ENCODE peak calls at places on chromosomes 1 and 21, in nine cellular contexts. M is fibroblast of pulmonary artery, P is astrocyte, L is prostate gland, T is Peyer's patch, K is body of pancreas, R is heart left ventricle, Z is AG10803, E is fibroblast of mammary gland. G is an unnamed sample.

GRCh38 chr1:93056214-93056613 is 22.9 kb upstream of the MTF2 start:
- DNase-seq in T (no peak), R (no peak), Z (peak), K (no peak), P (peak), M (peak), L (no peak), E (peak), G (peak)

GRCh38 chr1:243731301-243731891 is 118.6 kb downstream of the AKT3 start:
- DNase-seq in P (peak), Z (no peak), K (peak), E (no peak), L (no peak), T (no peak), R (no peak), M (peak), G (peak)

GRCh38 chr1:56435434-56436337 is 143.7 kb downstream of the PLPP3 start:
- DNase-seq in E (no peak), P (no peak), R (no peak), Z (no peak), L (no peak), K (no peak), M (no peak), T (no peak), G (no peak)

GRCh38 chr1:226109829-226110248 is 47.3 kb downstream of the H3-3A start:
- DNase-seq in M (peak), T (peak), P (peak), E (peak), K (peak), L (peak), Z (peak), R (peak), G (peak)

GRCh38 chr1:33161061-33161681 is 20.7 kb downstream of the TRIM62 start:
- DNase-seq in K (no peak), M (peak), E (no peak), T (no peak), Z (no peak), L (no peak), R (peak), P (peak), G (peak)

GRCh38 chr21:39004776-39005605 is 178.3 kb downstream of the PSMG1 start:
- DNase-seq in M (peak), K (no peak), P (peak), E (peak), Z (peak), T (no peak), L (no peak), R (peak), G (peak)

GRCh38 chr21:41802684-41803083 is 35.8 kb upstream of the RIPK4 start:
- DNase-seq in Z (peak), K (no peak), T (no peak), M (no peak), L (peak), E (peak), P (peak), R (no peak), G (no peak)

GRCh38 chr1:22689505-22689904 is 21.1 kb upstream of the EPHB2 start:
- DNase-seq in K (no peak), Z (peak), R (no peak), M (peak), P (peak), L (no peak), T (no peak), E (peak), G (peak)

GRCh38 chr1:248703674-248704073 is 1.1 kb upstream of the OR14I1 start:
- DNase-seq in K (no peak), E (no peak), T (no peak), M (no peak), P (no peak), R (no peak), L (no peak), Z (no peak), G (no peak)

DNA sequence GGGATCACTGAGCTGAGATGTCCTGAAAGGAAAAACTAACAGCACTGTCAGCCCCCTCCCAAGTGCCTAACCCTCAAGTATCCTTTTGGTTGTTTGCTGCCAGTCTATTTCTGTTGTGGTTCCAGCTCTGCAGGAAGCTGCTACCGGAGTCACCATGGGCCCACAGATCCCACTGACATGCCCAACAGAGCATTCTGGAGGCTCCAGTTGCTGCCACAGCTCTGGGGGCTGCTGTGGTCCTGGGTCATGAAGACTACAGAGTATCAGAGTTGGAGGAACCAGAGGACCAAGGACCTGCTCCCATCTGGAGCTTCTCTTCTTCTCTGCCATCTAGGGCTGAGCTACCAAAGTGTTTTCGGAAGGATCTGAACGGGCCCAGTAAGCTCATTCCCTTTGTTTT is 910 bp downstream of the LCE3A start:
- DNase-seq in R (no peak), Z (no peak), E (no peak), L (no peak), K (no peak), P (no peak), M (no peak), T (no peak), G (no peak)
- H3K4me3 ChIP-seq in R (no peak), Z (no peak), E (no peak), L (no peak), K (no peak), P (no peak), M (no peak), T (no peak), G (no peak)

GRCh38 chr1:117967472-117967871 is 37.9 kb downstream of the WDR3 start:
- DNase-seq in K (no peak), E (peak), R (no peak), L (no peak), M (peak), P (peak), Z (peak), T (no peak), G (peak)
- TF ChIP-seq CTCF in K (no peak), E (peak), R (peak), L (no peak), M (peak), P (peak), Z (peak), T (no peak), G (peak)

DNA sequence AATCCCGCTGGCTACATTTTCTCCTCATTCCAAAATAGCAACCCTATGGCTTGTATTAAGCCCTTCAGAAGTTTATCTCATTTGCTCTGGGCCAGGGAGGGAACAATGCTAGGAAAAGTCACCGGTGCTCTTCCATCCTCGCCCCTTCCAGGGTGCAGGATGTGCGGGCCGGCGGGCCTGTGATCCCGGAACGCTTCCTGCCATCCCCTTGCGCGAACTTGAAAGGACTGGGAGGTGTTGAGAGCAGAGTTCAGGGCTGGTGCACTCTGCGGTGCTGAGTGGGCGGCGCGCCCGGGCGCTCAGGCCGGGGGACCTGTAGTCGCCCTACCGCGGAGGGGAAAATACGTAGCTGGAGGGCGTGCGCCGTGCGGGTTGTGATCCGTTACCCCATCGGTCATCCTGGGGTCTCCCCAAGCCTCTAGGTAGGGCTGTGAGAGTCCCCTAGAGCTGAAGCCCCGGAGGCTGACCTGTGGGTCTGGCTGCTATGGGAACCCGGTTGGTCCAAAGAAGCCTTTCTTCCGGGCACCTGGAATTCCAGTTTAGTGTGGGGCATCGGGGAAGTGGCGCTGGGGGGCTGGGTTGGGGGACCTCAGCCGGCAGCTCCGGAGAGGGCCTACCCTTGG is 13.1 kb downstream of the NR5A2 start:
- DNase-seq in K (peak), E (no peak), P (no peak), L (no peak), R (no peak), M (peak), T (no peak), Z (no peak), G (peak)
- H3K4me3 ChIP-seq in K (peak), E (no peak), P (no peak), L (no peak), R (peak), M (peak), T (peak), Z (peak), G (peak)

GRCh38 chr1:68010543-68010942 is 39.9 kb downstream of the DIRAS3 start:
- DNase-seq in K (no peak), R (no peak), P (no peak), Z (no peak), T (no peak), L (no peak), M (peak), E (peak), G (peak)

GRCh38 chr1:68015369-68015768 is 35.1 kb downstream of the DIRAS3 start:
- DNase-seq in E (no peak), L (no peak), Z (peak), M (no peak), K (no peak), P (peak), T (no peak), R (no peak), G (no peak)

GRCh38 chr1:68013351-68013750 is 37.1 kb downstream of the DIRAS3 start:
- DNase-seq in Z (no peak), L (no peak), P (no peak), K (no peak), R (no peak), E (no peak), M (no peak), T (no peak), G (no peak)

GRCh38 chr1:68011786-68012375 is 38.5 kb downstream of the DIRAS3 start:
- DNase-seq in K (no peak), L (no peak), R (no peak), M (peak), E (no peak), P (peak), T (no peak), Z (no peak), G (peak)

DNA sequence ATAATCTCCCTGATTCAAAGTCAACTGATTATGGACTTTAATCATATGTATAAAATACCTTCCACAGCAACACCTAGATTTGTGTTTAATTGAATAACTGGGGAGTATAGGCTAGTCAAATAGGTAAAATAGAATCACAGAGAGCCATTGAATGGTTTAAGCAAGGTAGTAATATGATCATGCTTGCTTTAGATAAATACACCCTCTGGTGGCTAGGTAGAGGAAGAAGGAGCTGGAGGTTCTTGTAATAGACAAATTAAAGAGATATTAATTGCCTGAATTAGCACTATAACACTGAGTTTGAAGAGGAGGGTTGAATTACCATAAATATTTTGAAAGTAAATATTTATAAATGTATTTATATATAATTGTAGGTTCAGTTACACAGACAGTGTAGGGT is 40.3 kb downstream of the DIRAS3 start:
- DNase-seq in K (no peak), T (no peak), L (no peak), P (peak), Z (peak), R (no peak), M (peak), E (peak), G (peak)
- TF ChIP-seq CTCF in K (peak), T (no peak), L (no peak), P (peak), Z (peak), R (peak), M (peak), E (peak), G (peak)

GRCh38 chr1:57860931-57861600 is 437.2 kb upstream of the DAB1 start:
- DNase-seq in E (no peak), Z (no peak), P (peak), L (no peak), T (no peak), R (no peak), K (no peak), M (no peak), G (no peak)
- H3K4me3 ChIP-seq in E (no peak), Z (no peak), P (no peak), L (no peak), T (no peak), R (no peak), K (no peak), M (no peak), G (no peak)

GRCh38 chr1:166884971-166885370 is 8.9 kb upstream of the TADA1 start:
- DNase-seq in T (no peak), E (no peak), R (no peak), L (no peak), Z (no peak), K (no peak), P (no peak), M (no peak), G (no peak)

GRCh38 chr1:166888710-166889109 is 12.6 kb upstream of the TADA1 start:
- DNase-seq in K (no peak), M (no peak), E (peak), T (no peak), Z (no peak), P (no peak), L (no peak), R (no peak), G (no peak)

GRCh38 chr1:166882893-166883292 is 6.8 kb upstream of the TADA1 start:
- DNase-seq in Z (no peak), P (no peak), M (no peak), K (no peak), T (no peak), L (no peak), E (peak), R (no peak), G (no peak)

GRCh38 chr1:166884040-166884642 is 8.1 kb upstream of the TADA1 start:
- DNase-seq in Z (peak), E (peak), T (peak), R (peak), L (peak), K (peak), M (peak), P (no peak), G (peak)
- TF ChIP-seq CTCF in Z (peak), E (peak), T (peak), R (peak), L (no peak), K (peak), M (peak), P (peak), G (peak)

DNA sequence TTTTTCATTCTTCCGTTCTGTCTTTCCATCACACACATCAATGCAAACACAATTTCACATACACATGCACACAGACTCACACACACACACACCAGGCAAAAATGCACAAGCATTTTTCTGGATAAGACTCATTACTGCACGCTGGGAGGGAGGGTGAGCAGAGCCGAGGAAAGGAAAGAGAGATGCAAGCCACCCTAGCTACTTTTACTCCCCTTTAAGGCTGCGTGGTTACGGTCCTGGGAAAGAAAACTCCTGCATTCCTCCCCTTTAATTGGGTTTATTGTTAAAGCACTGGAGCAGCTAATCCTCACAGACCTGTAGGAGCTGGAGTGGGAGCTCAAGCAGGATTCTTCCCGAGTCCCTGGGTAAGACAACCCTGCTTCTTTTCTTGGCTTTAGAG is at the start of gene CAMK1G:
- DNase-seq in K (no peak), L (no peak), Z (peak), M (peak), T (no peak), P (peak), E (peak), R (no peak), G (peak)
- H3K4me3 ChIP-seq in K (no peak), L (peak), Z (peak), M (peak), T (no peak), P (peak), E (no peak), R (no peak), G (peak)

G was measured in choroid plexus epithelial cell.